ENCODE peak calls at places on chromosomes 12 and 14, in seven cellular contexts. S, K, L, Q, R, O and I are unnamed samples.

GRCh38 chr14:21104448-21105060 is 3.7 kb downstream of the TMEM253 start:
- DNase-seq in K (peak), L (peak), R (peak), O (peak), S (peak), Q (peak), I (peak)

GRCh38 chr12:84397279-84397678 is 515.3 kb downstream of the SLC6A15 start:
- DNase-seq in L (no peak), S (no peak), Q (no peak), R (no peak), K (peak), O (no peak), I (peak)

GRCh38 chr12:102958073-102958829 is 777 bp downstream of the ASCL1 start:
- DNase-seq in O (no peak), Q (no peak), S (no peak), R (peak), L (no peak), K (peak), I (no peak)

GRCh38 chr12:22306311-22306710 is 28.2 kb downstream of the ST8SIA1 start:
- DNase-seq in Q (no peak), S (no peak), R (no peak), K (no peak), O (no peak), L (no peak), I (no peak)

GRCh38 chr12:57628280-57629191 is 4.5 kb downstream of the B4GALNT1 start:
- DNase-seq in S (no peak), O (no peak), R (no peak), K (no peak), Q (no peak), L (no peak), I (peak)

GRCh38 chr12:32558941-32559340 is 120.2 kb upstream of the DNM1L start:
- DNase-seq in R (no peak), S (no peak), Q (no peak), O (no peak), L (no peak), K (peak), I (peak)

GRCh38 chr14:91250912-91251311 is 6.4 kb upstream of the GPR68 start:
- DNase-seq in Q (no peak), K (peak), S (no peak), L (no peak), R (no peak), O (no peak), I (no peak)

GRCh38 chr14:77111021-77111420 is 13.0 kb downstream of the CIPC start:
- DNase-seq in L (no peak), S (no peak), Q (no peak), O (no peak), K (no peak), R (peak), I (peak)